ENCODE peak calls at places on chromosome 12, in eight cellular contexts. S is uterus, K is stomach, B is tibial nerve, D is K562, O is HCT116, W is GM12878, I is body of pancreas. C is an unnamed sample.

GRCh38 chr12:2023365-2023764 is 19.1 kb upstream of the DCP1B start:
- DNase-seq in S (no peak), K (no peak), B (no peak), D (no peak), O (no peak), W (no peak), I (no peak), C (no peak)

GRCh38 chr12:20409639-20410038 is 41.3 kb downstream of the PDE3A start:
- DNase-seq in S (no peak), K (no peak), B (no peak), D (no peak), O (no peak), W (no peak), I (no peak), C (no peak)

GRCh38 chr12:66074561-66074960 is 56.0 kb downstream of the LLPH start:
- DNase-seq in S (no peak), K (no peak), B (no peak), D (no peak), O (no peak), W (no peak), I (no peak), C (no peak)

GRCh38 chr12:91414147-91414546 is 231.5 kb upstream of the DCN start:
- DNase-seq in S (no peak), K (no peak), B (no peak), D (no peak), O (no peak), W (no peak), I (no peak), C (no peak)

GRCh38 chr12:52871291-52871961 is 22.6 kb upstream of the KRT78 start:
- DNase-seq in S (no peak), K (peak; percentile 39), B (peak; percentile 56), D (no peak), O (no peak), W (no peak), I (no peak), C (peak; percentile 75)

GRCh38 chr12:83102499-83102898 is 415.8 kb downstream of the TMTC2 start:
- DNase-seq in S (no peak), K (no peak), B (no peak), D (no peak), O (no peak), W (no peak), I (no peak), C (no peak)

GRCh38 chr12:66647034-66647691 is 31.7 kb downstream of the GRIP1 start:
- DNase-seq in S (no peak), K (no peak), B (no peak), D (no peak), O (no peak), W (no peak), I (no peak), C (peak; percentile 26)

GRCh38 chr12:24201258-24201970 is 251.9 kb upstream of the SOX5 start:
- DNase-seq in S (no peak), K (no peak), B (no peak), D (no peak), O (no peak), W (peak; percentile 32), I (no peak), C (no peak)

GRCh38 chr12:14982986-14983385 is 10.1 kb downstream of the PDE6H start:
- DNase-seq in S (no peak), K (no peak), B (no peak), D (no peak), O (no peak), W (no peak), I (no peak), C (no peak)

GRCh38 chr12:43805857-43806736 is at the start of gene TWF1:
- DNase-seq in S (peak; percentile 88), K (peak; percentile 89), B (peak; percentile 79), D (peak; percentile 89), O (peak; percentile 27), W (no peak), I (peak; percentile 88), C (peak; percentile 64)
- TF ChIP-seq POLR2A in S (peak; percentile 48), K (no peak), B (peak; percentile 60), D (peak; percentile 93), O (peak; percentile 60), W (peak; percentile 95), I (peak; percentile 82), C (peak; percentile 65)

DNA sequence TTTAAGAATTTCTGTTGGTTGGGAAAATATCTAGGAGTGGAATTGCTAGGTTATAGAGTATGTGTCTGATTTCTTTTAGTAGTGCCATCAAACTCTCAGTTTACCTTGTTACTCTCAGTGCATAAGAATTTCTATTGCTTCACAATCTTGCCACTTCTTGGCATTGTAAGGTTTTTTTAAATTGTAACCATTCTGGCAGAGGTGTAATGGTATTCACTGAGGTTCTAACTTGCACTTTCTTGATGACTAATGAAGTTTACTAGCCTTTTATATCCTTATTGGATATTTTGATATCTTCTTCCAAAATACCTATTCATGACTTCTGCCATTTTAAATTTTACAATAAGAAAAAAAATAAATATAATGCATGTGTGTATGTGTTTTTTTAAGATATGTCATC is 478.0 kb downstream of the NAV3 start:
- DNase-seq in S (no peak), K (no peak), B (no peak), D (no peak), O (no peak), W (no peak), I (no peak), C (no peak)
- TF ChIP-seq POLR2A in S (no peak), K (no peak), B (no peak), D (no peak), O (no peak), W (no peak), I (no peak), C (no peak)

GRCh38 chr12:56361487-56362129 is 1.0 kb downstream of the APOF start:
- DNase-seq in S (no peak), K (no peak), B (no peak), D (no peak), O (no peak), W (no peak), I (no peak), C (no peak)

GRCh38 chr12:56359851-56360767 is at the start of gene STAT2:
- DNase-seq in S (peak; percentile 99), K (peak; percentile 99), B (peak; percentile 96), D (peak; percentile 100), O (peak; percentile 100), W (peak; percentile 99), I (peak; percentile 98), C (peak; percentile 93)

GRCh38 chr12:56362130-56363059 is at the start of gene APOF:
- DNase-seq in S (no peak), K (no peak), B (no peak), D (no peak), O (no peak), W (no peak), I (no peak), C (no peak)

GRCh38 chr12:56358836-56359532 is 923 bp downstream of the STAT2 start:
- DNase-seq in S (no peak), K (no peak), B (peak; percentile 40), D (peak; percentile 26), O (no peak), W (no peak), I (no peak), C (no peak)
- TF ChIP-seq POLR2A in S (peak; percentile 20), K (no peak), B (peak; percentile 4), D (no peak), O (no peak), W (peak; percentile 46), I (no peak), C (no peak)

GRCh38 chr12:4604684-4605193 is 42.7 kb downstream of the DYRK4 start:
- DNase-seq in S (peak; percentile 77), K (peak; percentile 84), B (peak; percentile 83), D (peak; percentile 83), O (peak; percentile 81), W (peak; percentile 68), I (peak; percentile 83), C (peak; percentile 60)
- TF ChIP-seq POLR2A in S (no peak), K (no peak), B (no peak), D (peak; percentile 69), O (peak; percentile 32), W (peak; percentile 83), I (peak; percentile 74), C (peak; percentile 50)

DNA sequence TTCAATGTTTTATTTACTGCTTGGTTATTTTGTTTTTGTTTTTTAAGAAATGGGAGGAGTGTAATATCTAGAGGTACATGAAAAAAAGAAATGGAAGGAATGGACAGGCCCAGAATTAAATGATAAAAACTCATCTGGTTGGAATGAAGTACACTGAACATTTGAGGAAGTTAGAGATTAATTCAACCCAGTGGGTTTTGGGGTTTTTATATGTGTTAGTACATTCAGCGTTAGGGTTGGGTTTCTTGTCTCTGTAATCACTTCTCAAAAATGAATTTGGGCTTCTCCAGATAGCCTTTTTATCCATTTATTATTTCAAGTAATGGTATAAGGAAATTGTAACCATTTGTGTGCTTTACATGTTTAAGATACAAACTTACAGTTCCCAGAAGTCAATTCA is 19.5 kb upstream of the NUP107 start:
- DNase-seq in S (no peak), K (no peak), B (no peak), D (no peak), O (no peak), W (no peak), I (no peak), C (no peak)
- TF ChIP-seq POLR2A in S (no peak), K (no peak), B (no peak), D (no peak), O (no peak), W (no peak), I (no peak), C (no peak)

GRCh38 chr12:54378791-54379400 is 5.6 kb downstream of the ZNF385A start:
- DNase-seq in S (peak; percentile 80), K (peak; percentile 70), B (no peak), D (peak; percentile 82), O (no peak), W (no peak), I (peak; percentile 65), C (peak; percentile 64)
- TF ChIP-seq POLR2A in S (no peak), K (no peak), B (no peak), D (no peak), O (no peak), W (no peak), I (no peak), C (peak; percentile 22)

DNA sequence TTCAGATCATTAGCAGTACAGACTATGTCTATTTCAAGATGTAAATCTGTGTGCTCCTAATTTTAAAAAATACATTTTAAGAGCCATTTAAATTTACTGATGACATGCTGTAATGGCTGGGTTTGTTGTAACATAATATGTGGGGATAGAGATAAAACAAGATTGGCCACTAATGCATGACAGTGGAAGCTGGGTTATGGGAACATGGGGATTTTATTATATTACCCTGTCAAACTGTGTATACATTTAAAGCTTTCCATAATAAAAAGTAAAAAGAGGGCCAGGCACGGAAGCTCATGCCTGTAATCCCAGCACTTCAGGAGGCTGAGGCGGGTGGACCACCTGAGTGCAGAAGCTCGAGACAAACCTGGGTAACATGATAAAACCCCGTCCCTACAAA is 9.1 kb downstream of the TMEM233 start:
- DNase-seq in S (no peak), K (no peak), B (no peak), D (no peak), O (no peak), W (no peak), I (no peak), C (no peak)
- TF ChIP-seq POLR2A in S (no peak), K (no peak), B (no peak), D (no peak), O (no peak), W (no peak), I (no peak), C (no peak)